ENCODE peak calls at places on chromosomes 16 and 17, in nine cellular contexts. One of them, this sample, is unnamed.

GRCh38 chr17:41347872-41348760 is 2.5 kb downstream of the KRT33A start:
- DNase-seq in K562: no peak
- DNase-seq in WERI-Rb-1: no peak
- DNase-seq in MM.1S: no peak
- DNase-seq in mesothelial cell of epicardium: no peak
- DNase-seq in heart right ventricle: no peak
- DNase-seq in H9: peak
- DNase-seq in endodermal cell: peak
- DNase-seq in nephron progenitor cell: no peak
- DNase-seq in this sample: no peak

GRCh38 chr16:14110728-14111251 is 39.7 kb downstream of the MRTFB start:
- DNase-seq in K562: no peak
- DNase-seq in WERI-Rb-1: no peak
- DNase-seq in MM.1S: no peak
- DNase-seq in mesothelial cell of epicardium: no peak
- DNase-seq in heart right ventricle: no peak
- DNase-seq in H9: no peak
- DNase-seq in endodermal cell: no peak
- DNase-seq in nephron progenitor cell: no peak
- DNase-seq in this sample: no peak

GRCh38 chr17:10022416-10022815 is 117.3 kb upstream of the RCVRN start:
- DNase-seq in K562: no peak
- DNase-seq in WERI-Rb-1: no peak
- DNase-seq in MM.1S: no peak
- DNase-seq in mesothelial cell of epicardium: no peak
- DNase-seq in heart right ventricle: peak
- DNase-seq in H9: no peak
- DNase-seq in endodermal cell: no peak
- DNase-seq in nephron progenitor cell: no peak
- DNase-seq in this sample: no peak

GRCh38 chr16:11232302-11232851 is 23.6 kb downstream of the SOCS1 start:
- DNase-seq in K562: no peak
- DNase-seq in WERI-Rb-1: no peak
- DNase-seq in MM.1S: no peak
- DNase-seq in mesothelial cell of epicardium: no peak
- DNase-seq in heart right ventricle: no peak
- DNase-seq in H9: no peak
- DNase-seq in endodermal cell: no peak
- DNase-seq in nephron progenitor cell: no peak
- DNase-seq in this sample: no peak

GRCh38 chr16:5393070-5393469 is 295.5 kb upstream of the EEF2KMT start:
- DNase-seq in K562: no peak
- DNase-seq in WERI-Rb-1: no peak
- DNase-seq in MM.1S: no peak
- DNase-seq in mesothelial cell of epicardium: no peak
- DNase-seq in heart right ventricle: no peak
- DNase-seq in H9: no peak
- DNase-seq in endodermal cell: no peak
- DNase-seq in nephron progenitor cell: no peak
- DNase-seq in this sample: no peak

GRCh38 chr17:37131064-37131463 is 182.3 kb downstream of the AATF start:
- DNase-seq in K562: no peak
- DNase-seq in WERI-Rb-1: no peak
- DNase-seq in MM.1S: no peak
- DNase-seq in mesothelial cell of epicardium: no peak
- DNase-seq in heart right ventricle: no peak
- DNase-seq in H9: no peak
- DNase-seq in endodermal cell: no peak
- DNase-seq in nephron progenitor cell: peak
- DNase-seq in this sample: no peak

GRCh38 chr16:84700518-84701277 is 898 bp downstream of the USP10 start:
- DNase-seq in K562: peak
- DNase-seq in WERI-Rb-1: no peak
- DNase-seq in MM.1S: peak
- DNase-seq in mesothelial cell of epicardium: no peak
- DNase-seq in heart right ventricle: peak
- DNase-seq in H9: no peak
- DNase-seq in endodermal cell: peak
- DNase-seq in nephron progenitor cell: no peak
- DNase-seq in this sample: peak

GRCh38 chr17:44355642-44356099 is 8.0 kb downstream of the FAM171A2 start:
- DNase-seq in K562: no peak
- DNase-seq in WERI-Rb-1: no peak
- DNase-seq in MM.1S: no peak
- DNase-seq in mesothelial cell of epicardium: no peak
- DNase-seq in heart right ventricle: no peak
- DNase-seq in H9: no peak
- DNase-seq in endodermal cell: peak
- DNase-seq in nephron progenitor cell: no peak
- DNase-seq in this sample: no peak

GRCh38 chr17:65794572-65794971 is 233.1 kb upstream of the AXIN2 start:
- DNase-seq in K562: peak
- DNase-seq in WERI-Rb-1: peak
- DNase-seq in MM.1S: peak
- DNase-seq in mesothelial cell of epicardium: no peak
- DNase-seq in heart right ventricle: no peak
- DNase-seq in H9: peak
- DNase-seq in endodermal cell: peak
- DNase-seq in nephron progenitor cell: peak
- DNase-seq in this sample: no peak

GRCh38 chr17:65173284-65173793 is 36.2 kb downstream of the RGS9 start:
- DNase-seq in K562: peak
- DNase-seq in WERI-Rb-1: no peak
- DNase-seq in MM.1S: no peak
- DNase-seq in mesothelial cell of epicardium: no peak
- DNase-seq in heart right ventricle: peak
- DNase-seq in H9: peak
- DNase-seq in endodermal cell: peak
- DNase-seq in nephron progenitor cell: no peak
- DNase-seq in this sample: no peak

GRCh38 chr17:55067697-55068439 is 99.3 kb downstream of the STXBP4 start:
- DNase-seq in K562: peak
- DNase-seq in WERI-Rb-1: no peak
- DNase-seq in MM.1S: no peak
- DNase-seq in mesothelial cell of epicardium: no peak
- DNase-seq in heart right ventricle: no peak
- DNase-seq in H9: no peak
- DNase-seq in endodermal cell: no peak
- DNase-seq in nephron progenitor cell: no peak
- DNase-seq in this sample: no peak

GRCh38 chr17:41810659-41811548 is 845 bp downstream of the P3H4 start:
- DNase-seq in K562: no peak
- DNase-seq in WERI-Rb-1: peak
- DNase-seq in MM.1S: no peak
- DNase-seq in mesothelial cell of epicardium: no peak
- DNase-seq in heart right ventricle: no peak
- DNase-seq in H9: peak
- DNase-seq in endodermal cell: peak
- DNase-seq in nephron progenitor cell: peak
- DNase-seq in this sample: no peak

DNA sequence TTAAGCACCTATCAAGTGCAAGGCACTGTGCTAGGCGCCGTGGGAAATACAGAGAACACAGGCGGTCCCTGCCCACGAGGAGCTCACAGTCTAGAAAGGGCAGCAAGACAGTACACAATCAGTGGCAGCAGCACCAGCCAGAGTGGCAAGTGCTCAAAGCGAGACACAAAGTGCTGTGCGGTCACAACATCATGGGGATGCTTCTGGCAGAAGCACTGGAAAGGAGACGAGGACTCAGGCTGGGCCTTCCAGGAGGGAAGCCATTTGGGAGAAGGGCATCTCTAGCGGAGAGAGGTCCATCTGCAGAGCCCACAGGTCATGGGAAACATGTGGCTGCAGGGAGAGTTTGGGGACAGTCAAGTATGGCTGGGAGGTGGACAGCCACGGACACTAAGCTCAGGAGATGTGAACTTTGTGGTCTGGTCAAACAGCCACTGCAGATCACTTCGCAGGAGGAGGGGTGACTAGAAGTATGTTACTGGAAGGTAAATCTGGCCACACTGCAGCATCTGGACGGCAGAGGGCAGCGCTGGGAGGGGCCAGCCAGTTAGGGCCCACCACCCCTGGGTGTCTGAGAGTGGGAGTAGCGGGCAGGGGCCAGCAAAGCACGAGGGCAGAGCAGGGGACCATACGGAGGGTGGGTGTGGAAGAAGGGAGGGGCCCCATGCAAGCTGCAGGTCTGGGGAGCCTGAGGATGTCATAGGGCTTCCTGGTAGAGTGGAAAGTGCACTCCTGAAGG is 71.1 kb downstream of the N4BP1 start:
- DNase-seq in K562: no peak
- DNase-seq in WERI-Rb-1: peak
- DNase-seq in MM.1S: no peak
- DNase-seq in mesothelial cell of epicardium: no peak
- DNase-seq in heart right ventricle: no peak
- DNase-seq in H9: no peak
- DNase-seq in endodermal cell: peak
- DNase-seq in nephron progenitor cell: peak
- DNase-seq in this sample: peak
- TF ChIP-seq CTCF in K562: peak
- TF ChIP-seq CTCF in WERI-Rb-1: peak
- TF ChIP-seq CTCF in MM.1S: no peak
- TF ChIP-seq CTCF in mesothelial cell of epicardium: no peak
- TF ChIP-seq CTCF in heart right ventricle: no peak
- TF ChIP-seq CTCF in H9: peak
- TF ChIP-seq CTCF in endodermal cell: peak
- TF ChIP-seq CTCF in nephron progenitor cell: peak
- TF ChIP-seq CTCF in this sample: no peak

GRCh38 chr16:87702325-87702811 is 63.4 kb downstream of the KLHDC4 start:
- DNase-seq in K562: peak
- DNase-seq in WERI-Rb-1: peak
- DNase-seq in MM.1S: no peak
- DNase-seq in mesothelial cell of epicardium: no peak
- DNase-seq in heart right ventricle: no peak
- DNase-seq in H9: peak
- DNase-seq in endodermal cell: peak
- DNase-seq in nephron progenitor cell: peak
- DNase-seq in this sample: peak
- TF ChIP-seq CTCF in K562: peak
- TF ChIP-seq CTCF in WERI-Rb-1: peak
- TF ChIP-seq CTCF in MM.1S: no peak
- TF ChIP-seq CTCF in mesothelial cell of epicardium: no peak
- TF ChIP-seq CTCF in heart right ventricle: no peak
- TF ChIP-seq CTCF in H9: peak
- TF ChIP-seq CTCF in endodermal cell: peak
- TF ChIP-seq CTCF in nephron progenitor cell: peak
- TF ChIP-seq CTCF in this sample: peak

GRCh38 chr16:78461087-78461486 is 361.6 kb downstream of the WWOX start:
- DNase-seq in K562: no peak
- DNase-seq in WERI-Rb-1: no peak
- DNase-seq in MM.1S: no peak
- DNase-seq in mesothelial cell of epicardium: no peak
- DNase-seq in heart right ventricle: no peak
- DNase-seq in H9: no peak
- DNase-seq in endodermal cell: no peak
- DNase-seq in nephron progenitor cell: no peak
- DNase-seq in this sample: no peak
- TF ChIP-seq CTCF in K562: no peak
- TF ChIP-seq CTCF in WERI-Rb-1: no peak
- TF ChIP-seq CTCF in MM.1S: no peak
- TF ChIP-seq CTCF in mesothelial cell of epicardium: no peak
- TF ChIP-seq CTCF in heart right ventricle: no peak
- TF ChIP-seq CTCF in H9: no peak
- TF ChIP-seq CTCF in endodermal cell: no peak
- TF ChIP-seq CTCF in nephron progenitor cell: no peak
- TF ChIP-seq CTCF in this sample: no peak

GRCh38 chr16:69190598-69190997 is 3.6 kb downstream of the SNTB2 start:
- DNase-seq in K562: no peak
- DNase-seq in WERI-Rb-1: no peak
- DNase-seq in MM.1S: no peak
- DNase-seq in mesothelial cell of epicardium: no peak
- DNase-seq in heart right ventricle: no peak
- DNase-seq in H9: no peak
- DNase-seq in endodermal cell: no peak
- DNase-seq in nephron progenitor cell: no peak
- DNase-seq in this sample: no peak
- TF ChIP-seq CTCF in K562: no peak
- TF ChIP-seq CTCF in WERI-Rb-1: no peak
- TF ChIP-seq CTCF in MM.1S: no peak
- TF ChIP-seq CTCF in mesothelial cell of epicardium: no peak
- TF ChIP-seq CTCF in heart right ventricle: no peak
- TF ChIP-seq CTCF in H9: no peak
- TF ChIP-seq CTCF in endodermal cell: no peak
- TF ChIP-seq CTCF in nephron progenitor cell: no peak
- TF ChIP-seq CTCF in this sample: no peak

DNA sequence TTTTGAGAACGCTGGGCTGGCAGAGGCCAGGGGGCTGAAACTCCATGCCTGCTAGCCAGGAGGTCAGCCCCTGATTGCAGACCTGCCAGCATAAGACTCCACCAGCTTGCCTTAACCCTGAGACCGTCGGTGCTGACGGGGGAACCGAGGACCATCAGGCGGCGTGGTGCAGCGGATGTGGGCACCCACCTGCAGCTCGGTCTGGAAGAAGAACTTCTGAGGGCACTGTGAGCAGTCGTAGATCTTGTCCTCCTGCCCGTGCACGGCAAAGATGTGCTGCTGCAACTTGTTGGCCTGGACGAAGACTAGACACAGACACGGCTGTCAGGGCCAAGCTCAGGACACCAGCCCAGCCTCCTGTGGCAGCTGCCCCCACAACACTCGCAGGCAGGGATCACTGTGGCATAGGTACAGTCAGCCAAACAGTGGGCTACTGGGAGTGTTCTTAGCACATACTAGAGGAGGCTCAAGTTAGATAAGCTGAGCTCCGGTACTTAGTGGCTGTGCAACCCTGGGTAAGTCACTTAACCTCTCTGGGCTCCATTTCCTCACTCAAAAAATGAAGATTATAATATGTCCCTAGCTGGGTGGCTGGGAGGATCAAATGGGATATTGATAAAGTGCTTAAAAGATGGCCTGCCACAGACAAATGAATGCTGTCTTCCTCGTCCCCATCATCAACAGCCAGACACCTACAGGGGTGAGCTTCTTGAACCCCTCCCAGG is 150.0 kb downstream of the C16orf78 start:
- DNase-seq in K562: no peak
- DNase-seq in WERI-Rb-1: no peak
- DNase-seq in MM.1S: no peak
- DNase-seq in mesothelial cell of epicardium: no peak
- DNase-seq in heart right ventricle: no peak
- DNase-seq in H9: no peak
- DNase-seq in endodermal cell: no peak
- DNase-seq in nephron progenitor cell: no peak
- DNase-seq in this sample: no peak
- TF ChIP-seq CTCF in K562: no peak
- TF ChIP-seq CTCF in WERI-Rb-1: no peak
- TF ChIP-seq CTCF in MM.1S: no peak
- TF ChIP-seq CTCF in mesothelial cell of epicardium: no peak
- TF ChIP-seq CTCF in heart right ventricle: no peak
- TF ChIP-seq CTCF in H9: no peak
- TF ChIP-seq CTCF in endodermal cell: no peak
- TF ChIP-seq CTCF in nephron progenitor cell: no peak
- TF ChIP-seq CTCF in this sample: no peak

This sample was measured in GM13976.